ENCODE peak calls at places on chromosomes 12 and 14, in ten cellular contexts. T is osteocyte, X is GM18507, D is cardiac fibroblast, E is NCI-H524, S is GM19239, C is KG1, Q is Calu3, L is NCI-H1048, F is A549. N is an unnamed sample.

GRCh38 chr12:120821878-120822277 is 82.3 kb downstream of the SPPL3 start:
- DNase-seq in T (no peak), X (no peak), D (no peak), E (no peak), S (no peak), C (no peak), Q (no peak), L (no peak), F (no peak), N (no peak)

GRCh38 chr14:86911506-86911905 is 1081.5 kb downstream of the GALC start:
- DNase-seq in T (no peak), X (no peak), D (no peak), E (no peak), S (no peak), C (no peak), Q (no peak), L (no peak), F (no peak), N (no peak)

GRCh38 chr12:124852329-124852831 is 11.3 kb downstream of the SCARB1 start:
- DNase-seq in T (no peak), X (no peak), D (peak), E (no peak), S (no peak), C (no peak), Q (peak), L (no peak), F (no peak), N (no peak)

GRCh38 chr12:95805864-95806669 is 15.5 kb upstream of the NTN4 start:
- DNase-seq in T (no peak), X (no peak), D (peak), E (no peak), S (no peak), C (no peak), Q (peak), L (no peak), F (peak), N (peak)

GRCh38 chr14:24979725-24980239 is 70.2 kb downstream of the STXBP6 start:
- DNase-seq in T (no peak), X (no peak), D (no peak), E (no peak), S (no peak), C (no peak), Q (no peak), L (no peak), F (no peak), N (no peak)

GRCh38 chr12:51482808-51483532 is 58.3 kb downstream of the SLC4A8 start:
- DNase-seq in T (no peak), X (no peak), D (peak), E (no peak), S (no peak), C (no peak), Q (no peak), L (no peak), F (no peak), N (no peak)

GRCh38 chr12:54300267-54300731 is 516 bp downstream of the NFE2 start:
- DNase-seq in T (no peak), X (no peak), D (no peak), E (no peak), S (no peak), C (no peak), Q (no peak), L (no peak), F (no peak), N (no peak)

GRCh38 chr12:65334534-65334933 is 56.1 kb downstream of the MSRB3 start:
- DNase-seq in T (no peak), X (no peak), D (peak), E (no peak), S (no peak), C (no peak), Q (no peak), L (no peak), F (no peak), N (no peak)

GRCh38 chr12:182381-182883 is 31.5 kb downstream of the SLC6A12 start:
- DNase-seq in T (no peak), X (no peak), D (peak), E (no peak), S (no peak), C (no peak), Q (no peak), L (no peak), F (peak), N (peak)

GRCh38 chr14:103023881-103024473 is 33.4 kb downstream of the CDC42BPB start:
- DNase-seq in T (no peak), X (no peak), D (peak), E (no peak), S (no peak), C (no peak), Q (no peak), L (no peak), F (no peak), N (no peak)